ENCODE peak calls at places on chromosomes 13 and 19, in ten cellular contexts. H, Q, T, P, J, F, Y, O, A and N are unnamed samples.

GRCh38 chr13:23579072-23579885 is 9.1 kb downstream of the TNFRSF19 start:
- DNase-seq in H (peak), A (peak), F (peak), Y (peak), Q (peak), T (peak), O (peak), P (peak), J (peak), N (no peak)

GRCh38 chr13:37457594-37457993 is 141.0 kb downstream of the POSTN start:
- DNase-seq in O (no peak), J (no peak), H (no peak), P (no peak), Y (no peak), Q (no peak), F (no peak), T (no peak), A (no peak), N (no peak)

GRCh38 chr13:59247166-59247565 is 916.6 kb downstream of the DIAPH3 start:
- DNase-seq in H (no peak), P (no peak), O (peak), F (no peak), T (peak), Q (no peak), J (no peak), A (no peak), Y (no peak), N (no peak)

GRCh38 chr13:77329133-77330008 is 2.5 kb upstream of the MYCBP2 start:
- DNase-seq in Q (peak), P (peak), T (peak), A (peak), Y (peak), F (peak), H (peak), J (peak), O (peak), N (peak)

GRCh38 chr19:45278087-45278486 is 27.0 kb downstream of the MARK4 start:
- DNase-seq in Y (no peak), P (no peak), T (no peak), H (no peak), A (no peak), F (no peak), Q (no peak), J (no peak), O (no peak), N (no peak)

GRCh38 chr19:58033741-58034475 is at the start of gene ZSCAN1:
- DNase-seq in P (peak), T (peak), Y (peak), O (peak), J (peak), A (peak), F (peak), H (peak), Q (no peak), N (peak)

GRCh38 chr13:24865158-24865557 is 101.2 kb downstream of the RNF17 start:
- DNase-seq in F (peak), O (no peak), T (no peak), J (no peak), Q (no peak), Y (no peak), H (no peak), P (no peak), A (no peak), N (no peak)

GRCh38 chr19:46944918-46945628 is 74.6 kb upstream of the NPAS1 start:
- DNase-seq in J (peak), O (peak), Q (no peak), Y (no peak), H (no peak), A (peak), F (peak), P (peak), T (no peak), N (no peak)

GRCh38 chr19:917323-918151 is at the start of gene KISS1R:
- DNase-seq in Q (no peak), J (peak), P (peak), F (no peak), T (peak), Y (no peak), H (no peak), A (no peak), O (peak), N (no peak)

GRCh38 chr19:18414504-18415176 is 4.6 kb upstream of the SSBP4 start:
- DNase-seq in Y (no peak), A (no peak), P (no peak), T (no peak), J (no peak), Q (no peak), O (peak), F (peak), H (no peak), N (no peak)

GRCh38 chr13:20927858-20928257 is 25.3 kb upstream of the XPO4 start:
- DNase-seq in T (no peak), J (no peak), F (no peak), O (no peak), Q (no peak), P (no peak), Y (no peak), A (no peak), H (no peak), N (no peak)

GRCh38 chr19:17159466-17160393 is 55.4 kb upstream of the USE1 start:
- DNase-seq in Q (no peak), J (no peak), H (no peak), A (no peak), P (no peak), Y (no peak), O (no peak), T (no peak), F (peak), N (peak)

GRCh38 chr13:30354481-30355404 is 47.4 kb upstream of the KATNAL1 start:
- DNase-seq in A (peak), T (no peak), Y (no peak), O (peak), P (no peak), J (no peak), F (no peak), H (no peak), Q (no peak), N (no peak)

GRCh38 chr19:23914402-23915286 is at the start of gene ZNF726:
- DNase-seq in P (peak), A (peak), O (peak), H (peak), Y (peak), Q (peak), F (peak), J (peak), T (peak), N (no peak)

GRCh38 chr19:36973021-36973843 is 57.1 kb downstream of the ZNF568 start:
- DNase-seq in T (peak), P (no peak), A (peak), Y (peak), J (peak), O (peak), F (peak), H (peak), Q (peak), N (peak)

GRCh38 chr13:112684041-112684440 is 5.8 kb upstream of the ATP11A start:
- DNase-seq in J (no peak), A (peak), T (peak), O (no peak), P (no peak), Q (no peak), F (no peak), Y (no peak), H (no peak), N (no peak)